ENCODE peak calls at places on chromosomes 11 and 22, in eight cellular contexts. K is HS-5; O is substantia nigra; B is stimulated activated CD4-positive, alpha-beta T cell treated with anti-CD3 and anti-CD28 coated beads, Interleukin-15, amount 100 ng/mL, for 48 hours; D is tibial artery; N is SK-N-DZ; L is CD14-positive monocyte; E is WTC11. X is an unnamed sample.

GRCh38 chr22:45268167-45268957 is 16.4 kb upstream of the UPK3A start:
- DNase-seq in D (no peak), E (peak), N (peak), L (no peak), B (no peak), O (no peak), K (no peak), X (no peak)

GRCh38 chr11:117045956-117046355 is 52.3 kb downstream of the SIK3 start:
- DNase-seq in L (no peak), O (no peak), K (no peak), E (no peak), N (no peak), B (no peak), D (no peak), X (no peak)

GRCh38 chr11:73531386-73531785 is 66.5 kb downstream of the FAM168A start:
- DNase-seq in D (no peak), N (no peak), O (no peak), B (no peak), L (no peak), K (no peak), E (no peak), X (no peak)

GRCh38 chr11:26331911-26332571 is at the start of gene ANO3:
- DNase-seq in O (peak), K (no peak), E (peak), D (peak), L (no peak), N (peak), B (peak), X (peak)

GRCh38 chr11:113248702-113249490 is 65.5 kb upstream of the TTC12 start:
- DNase-seq in D (no peak), L (no peak), O (no peak), B (no peak), N (no peak), K (no peak), E (no peak), X (no peak)

GRCh38 chr11:76369406-76369805 is 11.5 kb downstream of the THAP12 start:
- DNase-seq in N (no peak), K (no peak), O (no peak), D (no peak), B (no peak), L (no peak), E (no peak), X (no peak)

GRCh38 chr22:44730034-44730433 is 22.3 kb upstream of the ARHGAP8 start:
- DNase-seq in L (no peak), K (no peak), B (no peak), E (no peak), N (no peak), D (no peak), O (no peak), X (no peak)

GRCh38 chr11:126268361-126268707 is 361 bp downstream of the SRPRA start:
- DNase-seq in D (no peak), B (no peak), N (no peak), L (no peak), O (no peak), K (no peak), E (no peak), X (no peak)

GRCh38 chr11:59756845-59757244 is 1.7 kb downstream of the STX3 start:
- DNase-seq in N (no peak), O (no peak), E (no peak), B (no peak), L (peak), D (peak), K (no peak), X (no peak)

GRCh38 chr11:121762820-121763219 is 310.1 kb upstream of the SORL1-AS1 start:
- DNase-seq in O (no peak), K (no peak), N (peak), L (no peak), B (no peak), D (no peak), E (peak), X (no peak)

GRCh38 chr22:17924735-17925727 is 99.3 kb downstream of the MICAL3 start:
- DNase-seq in D (no peak), L (no peak), B (no peak), O (no peak), E (no peak), K (no peak), N (no peak), X (no peak)

GRCh38 chr11:46564459-46564858 is 29.4 kb downstream of the AMBRA1 start:
- DNase-seq in B (no peak), O (no peak), E (no peak), D (no peak), K (peak), N (no peak), L (no peak), X (peak)

GRCh38 chr22:46815896-46816721 is 53.7 kb downstream of the TBC1D22A start:
- DNase-seq in E (no peak), O (no peak), L (no peak), K (no peak), N (no peak), B (no peak), D (no peak), X (peak)

GRCh38 chr22:38494498-38494897 is 11.6 kb downstream of the DDX17 start:
- DNase-seq in B (no peak), L (no peak), K (no peak), O (no peak), E (no peak), N (no peak), D (no peak), X (no peak)

GRCh38 chr11:32434387-32435151 is 770 bp downstream of the WT1 start:
- DNase-seq in L (no peak), E (peak), N (no peak), O (no peak), K (no peak), B (no peak), D (no peak), X (no peak)